ENCODE peak calls at places on chromosomes 3 and 15, in nine cellular contexts. X is psoas muscle; W is H7; E is SK-N-DZ; Q is left lung; M is GM12891; I is brain microvascular endothelial cell; B is DMS153; K is CD8-positive, alpha-beta memory T cell. L is an unnamed sample.

GRCh38 chr15:74995779-74996765 is 709 bp downstream of the SCAMP5 start:
- DNase-seq in X (no peak), Q (no peak), K (no peak), E (peak; percentile 64), I (no peak), M (no peak), B (no peak), W (peak; percentile 86), L (no peak)

GRCh38 chr15:45205192-45205591 is 17.4 kb upstream of the SHF start:
- DNase-seq in E (peak; percentile 80), Q (no peak), K (peak; percentile 47), I (peak; percentile 57), X (peak; percentile 71), B (peak; percentile 12), M (no peak), W (peak; percentile 77), L (peak; percentile 5)

GRCh38 chr3:156751461-156752025 is 74.6 kb upstream of the LEKR1 start:
- DNase-seq in W (peak; percentile 66), B (peak; percentile 7), I (peak; percentile 88), M (no peak), K (no peak), Q (peak; percentile 40), E (no peak), X (peak; percentile 62), L (no peak)

GRCh38 chr3:161310649-161311423 is 60.5 kb downstream of the SPTSSB start:
- DNase-seq in B (no peak), Q (no peak), X (no peak), I (no peak), W (no peak), K (peak; percentile 75), E (no peak), M (no peak), L (no peak)

GRCh38 chr15:92845109-92845508 is 55.0 kb upstream of the CHD2 start:
- DNase-seq in E (no peak), B (peak; percentile 34), Q (no peak), X (no peak), W (no peak), M (no peak), I (no peak), K (peak; percentile 72), L (no peak)

GRCh38 chr3:182487048-182487447 is 306.3 kb upstream of the ATP11B start:
- DNase-seq in W (no peak), E (no peak), B (peak; percentile 74), K (no peak), X (no peak), M (no peak), I (no peak), Q (no peak), L (no peak)

GRCh38 chr3:143480306-143480852 is 360.8 kb downstream of the CHST2 start:
- DNase-seq in I (peak; percentile 74), Q (no peak), B (no peak), W (no peak), X (no peak), M (no peak), K (no peak), E (no peak), L (no peak)

GRCh38 chr3:18649666-18650363 is 224.7 kb upstream of the SATB1 start:
- DNase-seq in B (no peak), X (no peak), K (no peak), M (peak; percentile 4), W (no peak), Q (no peak), I (no peak), E (no peak), L (no peak)

GRCh38 chr3:138850151-138850550 is 15.4 kb upstream of the PIK3CB start:
- DNase-seq in W (no peak), B (no peak), K (no peak), M (no peak), X (no peak), E (no peak), I (peak; percentile 19), Q (no peak), L (no peak)

GRCh38 chr15:101773496-101774100 is 29.7 kb upstream of the OR4F6 start:
- DNase-seq in Q (no peak), W (peak; percentile 68), K (no peak), B (no peak), M (no peak), E (no peak), I (no peak), X (no peak), L (no peak)

GRCh38 chr3:155859859-155860258 is 5.6 kb upstream of the SLC33A1 start:
- DNase-seq in M (no peak), X (no peak), E (peak; percentile 15), W (no peak), K (no peak), I (no peak), Q (no peak), B (no peak), L (no peak)

GRCh38 chr15:77864211-77865105 is 213.1 kb downstream of the TBC1D2B start:
- DNase-seq in Q (peak; percentile 27), K (no peak), I (no peak), X (peak; percentile 34), B (no peak), E (no peak), M (no peak), W (peak; percentile 68), L (no peak)

GRCh38 chr15:57328479-57329250 is 47.6 kb upstream of the CGNL1 start:
- DNase-seq in X (no peak), B (no peak), E (no peak), K (no peak), Q (no peak), M (no peak), W (no peak), I (no peak), L (no peak)

GRCh38 chr3:36714343-36714742 is 50.0 kb downstream of the DCLK3 start:
- DNase-seq in Q (no peak), W (no peak), M (no peak), E (no peak), I (peak; percentile 31), K (no peak), X (no peak), B (no peak), L (no peak)

GRCh38 chr3:69161587-69162196 is 39.3 kb upstream of the LMOD3 start:
- DNase-seq in Q (no peak), B (no peak), W (peak; percentile 34), E (peak; percentile 48), X (no peak), M (peak; percentile 26), I (peak; percentile 51), K (peak; percentile 41), L (no peak)

GRCh38 chr3:179432021-179432420 is 19.2 kb downstream of the GNB4 start:
- DNase-seq in M (no peak), W (no peak), I (no peak), X (no peak), Q (peak; percentile 54), B (no peak), E (no peak), K (no peak), L (no peak)

GRCh38 chr15:31390029-31390428 is 63.4 kb downstream of the KLF13 start:
- DNase-seq in Q (no peak), M (no peak), K (no peak), B (no peak), E (no peak), I (no peak), X (no peak), W (peak; percentile 21), L (no peak)

GRCh38 chr15:90161946-90162345 is 39.2 kb upstream of the SEMA4B start:
- DNase-seq in W (no peak), X (no peak), Q (no peak), E (no peak), M (no peak), K (no peak), B (no peak), I (no peak), L (no peak)

GRCh38 chr3:24227635-24228034 is 267.0 kb downstream of the THRB start:
- DNase-seq in X (no peak), W (no peak), K (no peak), B (no peak), Q (no peak), M (no peak), E (no peak), I (no peak), L (no peak)

GRCh38 chr3:4994823-4995499 is 15.7 kb downstream of the BHLHE40 start:
- DNase-seq in W (no peak), I (peak; percentile 94), K (no peak), Q (peak; percentile 74), B (no peak), E (no peak), X (peak; percentile 92), M (no peak), L (no peak)

GRCh38 chr3:28901029-28901428 is 379.8 kb upstream of the RBMS3 start:
- DNase-seq in X (no peak), I (no peak), B (no peak), M (no peak), E (no peak), K (no peak), Q (peak; percentile 43), W (no peak), L (no peak)

GRCh38 chr15:94370197-94370987 is 139.0 kb downstream of the MCTP2 start:
- DNase-seq in X (no peak), I (no peak), B (no peak), W (no peak), M (no peak), Q (no peak), E (peak; percentile 10), K (no peak), L (no peak)

GRCh38 chr15:82810061-82810862 is 834 bp downstream of the WHAMM start:
- DNase-seq in W (peak; percentile 72), I (no peak), K (peak; percentile 50), E (peak; percentile 32), B (no peak), M (no peak), X (peak; percentile 66), Q (peak; percentile 37), L (no peak)

GRCh38 chr3:124246366-124246765 is 254.4 kb upstream of the ROPN1 start:
- DNase-seq in Q (no peak), B (no peak), E (no peak), M (no peak), X (no peak), I (no peak), K (no peak), W (no peak), L (no peak)

GRCh38 chr3:196763179-196763578 is 23.5 kb downstream of the PAK2 start:
- DNase-seq in B (no peak), I (no peak), K (no peak), E (no peak), W (no peak), X (no peak), M (no peak), Q (no peak), L (no peak)

GRCh38 chr3:124686028-124686670 is 44.1 kb upstream of the UMPS start:
- DNase-seq in Q (no peak), E (no peak), W (no peak), X (no peak), M (no peak), B (no peak), I (no peak), K (no peak), L (no peak)

GRCh38 chr15:50883903-50884302 is 24.6 kb upstream of the AP4E1 start:
- DNase-seq in W (no peak), B (no peak), X (no peak), K (no peak), Q (peak; percentile 42), M (no peak), E (no peak), I (peak; percentile 37), L (no peak)

GRCh38 chr15:36585774-36586173 is 6.3 kb downstream of the CDIN1 start:
- DNase-seq in B (no peak), Q (no peak), X (no peak), I (no peak), K (no peak), W (no peak), E (no peak), M (no peak), L (no peak)

GRCh38 chr15:74172751-74173544 is 562 bp upstream of the ISLR start:
- DNase-seq in K (no peak), I (no peak), E (peak; percentile 74), W (peak; percentile 87), Q (peak; percentile 60), M (no peak), X (peak; percentile 85), B (no peak), L (no peak)

GRCh38 chr15:71096676-71097075 is 18.6 kb upstream of the THSD4 start:
- DNase-seq in B (no peak), Q (no peak), K (no peak), I (peak; percentile 57), M (no peak), W (no peak), E (peak; percentile 49), X (no peak), L (no peak)

GRCh38 chr3:59472541-59472940 is 422.7 kb upstream of the CFAP20DC start:
- DNase-seq in M (no peak), I (no peak), E (no peak), W (no peak), Q (no peak), X (no peak), K (no peak), B (no peak), L (no peak)

L was measured in NCI-H187 treated with DMSO at 0.1 percent for 48 hours.